ENCODE peak calls at places on chromosome 9, in ten cellular contexts. G is stimulated activated naive CD8-positive, alpha-beta T cell treated with anti-CD3 and anti-CD28 coated beads, Interleukin-15, Interleukin-2, amounts not matched to agents 100 U/mL and 50 U/mL, for 24 hours; N is GM12865; L is central memory CD8-positive, alpha-beta T cell; K is NCI-H2029 treated with DMSO at 0.1 percent for 48 hours; X is RKO; P is fibroblast of lung; Y is fibroblast of the conjunctiva; T is amygdala; R is T-helper 22 cell. Q is an unnamed sample.

GRCh38 chr9:71911908-71912325 is 478 bp downstream of the C9orf85 start:
- DNase-seq in G (no peak), L (no peak), X (no peak), Y (peak; percentile 21), K (no peak), T (no peak), R (no peak), P (peak; percentile 54), N (no peak), Q (peak; percentile 15)

GRCh38 chr9:129574911-129575574 is 45.9 kb downstream of the C9orf50 start:
- DNase-seq in P (peak; percentile 78), Y (no peak), K (no peak), X (no peak), G (no peak), N (no peak), R (no peak), T (no peak), L (no peak), Q (no peak)

GRCh38 chr9:116020801-116021200 is 132.8 kb upstream of the PAPPA start:
- DNase-seq in N (no peak), T (no peak), R (no peak), P (no peak), X (no peak), L (no peak), Y (no peak), G (no peak), K (no peak), Q (no peak)

GRCh38 chr9:119839888-119840287 is 470.7 kb upstream of the BRINP1 start:
- DNase-seq in N (no peak), X (no peak), R (no peak), P (no peak), T (no peak), Y (no peak), G (no peak), K (no peak), L (no peak), Q (no peak)

GRCh38 chr9:112224401-112225289 is 49.5 kb upstream of the SUSD1 start:
- DNase-seq in L (no peak), Y (no peak), P (peak; percentile 37), N (peak; percentile 59), R (no peak), G (no peak), K (no peak), T (no peak), X (no peak), Q (no peak)

GRCh38 chr9:2066312-2067273 is 51.4 kb downstream of the SMARCA2 start:
- DNase-seq in Y (no peak), K (no peak), L (no peak), R (no peak), P (peak; percentile 13), N (no peak), T (no peak), X (no peak), G (no peak), Q (peak; percentile 63)

GRCh38 chr9:108412755-108413154 is 443.0 kb downstream of the ACTL7B start:
- DNase-seq in R (no peak), P (no peak), K (no peak), X (peak; percentile 51), N (peak; percentile 15), T (no peak), G (no peak), Y (no peak), L (no peak), Q (no peak)

GRCh38 chr9:21761309-21761901 is 41.0 kb upstream of the MTAP start:
- DNase-seq in R (no peak), Y (no peak), L (no peak), X (no peak), K (no peak), N (peak; percentile 71), G (peak; percentile 22), T (no peak), P (no peak), Q (no peak)

GRCh38 chr9:90432951-90433350 is 209.7 kb downstream of the DIRAS2 start:
- DNase-seq in R (no peak), T (no peak), P (no peak), X (no peak), L (no peak), G (no peak), K (no peak), N (no peak), Y (no peak), Q (peak; percentile 28)

GRCh38 chr9:71814226-71814625 is 45.9 kb upstream of the CEMIP2 start:
- DNase-seq in Y (peak; percentile 51), N (no peak), T (no peak), K (no peak), X (no peak), R (no peak), P (peak; percentile 14), G (no peak), L (no peak), Q (no peak)

GRCh38 chr9:101673642-101674041 is 64.8 kb downstream of the GRIN3A start:
- DNase-seq in K (no peak), Y (no peak), L (no peak), R (no peak), P (no peak), T (no peak), G (no peak), X (no peak), N (no peak), Q (no peak)

GRCh38 chr9:138024831-138025291 is 147.3 kb downstream of the CACNA1B start:
- DNase-seq in Y (no peak), R (no peak), P (no peak), T (no peak), K (no peak), L (no peak), G (no peak), X (no peak), N (no peak), Q (no peak)

GRCh38 chr9:104984121-104984520 is 56.2 kb upstream of the ABCA1 start:
- DNase-seq in T (no peak), P (no peak), L (no peak), Y (no peak), K (no peak), G (no peak), R (no peak), N (no peak), X (no peak), Q (no peak)

GRCh38 chr9:37061763-37062162 is 27.7 kb upstream of the PAX5 start:
- DNase-seq in K (no peak), N (no peak), G (no peak), X (no peak), R (no peak), L (no peak), P (peak; percentile 7), Y (no peak), T (no peak), Q (no peak)

GRCh38 chr9:16385590-16386578 is 484.6 kb downstream of the BNC2 start:
- DNase-seq in Y (peak; percentile 72), N (no peak), T (no peak), P (peak; percentile 80), G (no peak), X (peak; percentile 80), L (no peak), R (no peak), K (no peak), Q (peak; percentile 17)

GRCh38 chr9:114339130-114339908 is 9.7 kb downstream of the ORM2 start:
- DNase-seq in L (peak; percentile 27), Y (no peak), N (peak; percentile 71), R (no peak), P (peak; percentile 51), T (no peak), X (peak; percentile 45), G (peak; percentile 73), K (no peak), Q (peak; percentile 55)

GRCh38 chr9:126417007-126417406 is 90.4 kb downstream of the MVB12B start:
- DNase-seq in P (no peak), X (no peak), R (no peak), L (no peak), K (peak; percentile 45), Y (no peak), N (no peak), T (no peak), G (no peak), Q (no peak)

GRCh38 chr9:137970686-137971476 is 93.3 kb downstream of the CACNA1B start:
- DNase-seq in R (no peak), T (no peak), P (no peak), Y (no peak), N (no peak), X (no peak), K (no peak), L (no peak), G (no peak), Q (no peak)

GRCh38 chr9:133862585-133863041 is 124.5 kb upstream of the SARDH start:
- DNase-seq in Y (no peak), R (no peak), X (no peak), K (no peak), L (no peak), T (no peak), G (no peak), P (no peak), N (no peak), Q (no peak)

GRCh38 chr9:110820378-110820777 is 151.8 kb downstream of the MUSK start:
- DNase-seq in T (no peak), N (no peak), X (no peak), G (no peak), P (no peak), K (no peak), L (no peak), R (no peak), Y (no peak), Q (no peak)

GRCh38 chr9:129617167-129617566 is 3.7 kb downstream of the C9orf50 start:
- DNase-seq in N (peak; percentile 31), R (no peak), Y (no peak), L (no peak), G (peak; percentile 27), T (no peak), K (no peak), P (peak; percentile 61), X (peak; percentile 56), Q (peak; percentile 60)

GRCh38 chr9:136754626-136755284 is 3.3 kb downstream of the LCN8 start:
- DNase-seq in K (no peak), R (no peak), G (no peak), L (no peak), Y (no peak), N (no peak), T (no peak), P (no peak), X (no peak), Q (no peak)

GRCh38 chr9:136026266-136026942 is 65.2 kb upstream of the UBAC1 start:
- DNase-seq in K (no peak), N (no peak), P (no peak), L (no peak), X (no peak), G (no peak), R (no peak), T (no peak), Y (no peak), Q (no peak)

GRCh38 chr9:133201424-133202144 is 7.5 kb downstream of the OBP2B start:
- DNase-seq in G (no peak), T (no peak), Y (no peak), K (no peak), N (no peak), X (no peak), P (no peak), R (no peak), L (no peak), Q (no peak)

GRCh38 chr9:135804588-135805421 is 102.5 kb downstream of the CAMSAP1 start:
- DNase-seq in N (no peak), P (peak; percentile 8), L (no peak), Y (no peak), G (no peak), R (no peak), K (no peak), X (no peak), T (no peak), Q (no peak)

GRCh38 chr9:136975624-136976023 is 1.7 kb upstream of the PTGDS start:
- DNase-seq in K (no peak), Y (no peak), G (peak; percentile 64), P (no peak), T (peak; percentile 54), R (no peak), L (no peak), X (no peak), N (peak; percentile 44), Q (no peak)

GRCh38 chr9:113309204-113309813 is 6.1 kb upstream of the RNF183 start:
- DNase-seq in T (no peak), Y (peak; percentile 42), R (no peak), K (peak; percentile 11), L (no peak), P (peak; percentile 70), N (peak; percentile 46), X (peak; percentile 75), G (no peak), Q (peak; percentile 45)

GRCh38 chr9:121584421-121584820 is 67.0 kb upstream of the DAB2IP start:
- DNase-seq in X (no peak), R (no peak), T (no peak), L (no peak), G (no peak), P (no peak), Y (no peak), K (no peak), N (no peak), Q (no peak)